ENCODE peak calls at places on chromosomes 2 and 18, in ten cellular contexts. V is cardiac muscle cell; E is lung; N is body of pancreas; P is NT2/D1; X is A549; I is heart right ventricle; Y is heart left ventricle; B is fibroblast of lung; S is CD8-positive, alpha-beta memory T cell. O is an unnamed sample.

GRCh38 chr2:190477563-190478454 is 56.7 kb downstream of the NEMP2 start:
- DNase-seq in B (no peak), N (no peak), S (no peak), I (no peak), P (no peak), Y (no peak), V (no peak), E (no peak), X (no peak), O (peak; percentile 59)

GRCh38 chr18:53567935-53568574 is 656.4 kb downstream of the MBD2 start:
- DNase-seq in Y (no peak), N (peak; percentile 18), P (peak; percentile 32), V (peak; percentile 32), S (no peak), X (peak; percentile 6), E (no peak), I (no peak), B (peak; percentile 30), O (peak; percentile 11)

GRCh38 chr2:198127627-198128026 is 323.2 kb downstream of the PLCL1 start:
- DNase-seq in S (peak; percentile 5), N (peak; percentile 48), B (peak; percentile 80), X (peak; percentile 12), I (peak; percentile 23), V (peak; percentile 66), P (peak; percentile 63), E (no peak), Y (peak; percentile 39), O (peak; percentile 62)

GRCh38 chr2:12009323-12009905 is 263.0 kb downstream of the LPIN1 start:
- DNase-seq in S (no peak), Y (no peak), B (no peak), N (no peak), E (no peak), P (no peak), V (no peak), X (no peak), I (no peak), O (no peak)

GRCh38 chr2:150013011-150013410 is 425.4 kb upstream of the MMADHC start:
- DNase-seq in B (peak; percentile 63), Y (peak; percentile 22), V (no peak), I (peak; percentile 7), E (no peak), S (no peak), X (no peak), P (no peak), N (no peak), O (no peak)

GRCh38 chr18:77461062-77461693 is 211.5 kb downstream of the GALR1 start:
- DNase-seq in I (peak; percentile 36), N (no peak), P (no peak), X (no peak), V (no peak), E (no peak), Y (peak; percentile 47), S (no peak), B (no peak), O (no peak)

GRCh38 chr18:61829108-61829507 is 63.7 kb downstream of the RNF152 start:
- DNase-seq in B (no peak), X (no peak), E (no peak), I (no peak), Y (no peak), S (no peak), P (no peak), N (no peak), V (no peak), O (peak; percentile 20)

GRCh38 chr2:7999683-8000476 is 682.0 kb upstream of the ID2 start:
- DNase-seq in E (no peak), I (no peak), X (no peak), S (no peak), P (no peak), N (no peak), Y (no peak), B (no peak), V (no peak), O (no peak)

GRCh38 chr2:215505044-215505786 is 69.3 kb upstream of the FN1 start:
- DNase-seq in N (peak; percentile 69), S (no peak), V (no peak), B (peak; percentile 55), P (no peak), I (no peak), X (no peak), Y (no peak), E (no peak), O (peak; percentile 93)

GRCh38 chr2:239113164-239113563 is 265.3 kb downstream of the TWIST2 start:
- DNase-seq in E (no peak), I (no peak), V (no peak), N (no peak), Y (no peak), P (no peak), X (no peak), B (peak; percentile 52), S (no peak), O (peak; percentile 59)

GRCh38 chr2:3097804-3098203 is 279.8 kb downstream of the EIPR1 start:
- DNase-seq in I (no peak), B (no peak), E (peak; percentile 17), X (no peak), N (no peak), S (no peak), P (no peak), V (no peak), Y (no peak), O (no peak)

GRCh38 chr2:234879671-234880455 is 72.0 kb upstream of the SH3BP4 start:
- DNase-seq in P (no peak), E (no peak), N (peak; percentile 37), X (peak; percentile 31), I (no peak), S (no peak), Y (no peak), V (no peak), B (peak; percentile 91), O (peak; percentile 70)

GRCh38 chr2:119233326-119234020 is 9.8 kb downstream of the STEAP3 start:
- DNase-seq in Y (no peak), V (no peak), N (no peak), E (no peak), S (no peak), P (no peak), B (peak; percentile 50), X (no peak), I (no peak), O (no peak)

GRCh38 chr18:77059294-77059916 is 73.2 kb downstream of the MBP start:
- DNase-seq in S (no peak), P (no peak), N (peak; percentile 57), E (no peak), X (peak; percentile 44), V (peak; percentile 50), I (no peak), B (peak; percentile 80), Y (no peak), O (peak; percentile 75)

GRCh38 chr2:70448041-70448440 is 105.6 kb downstream of the TGFA start:
- DNase-seq in B (no peak), Y (no peak), X (no peak), I (no peak), S (no peak), E (no peak), N (no peak), V (no peak), P (no peak), O (no peak)
- H3K9me3 ChIP-seq in B (no peaks in the 10 kb centered on the region), Y (no peaks in the 10 kb centered on the region), X (no peaks in the 10 kb centered on the region), I (no peaks in the 10 kb centered on the region), S (no peaks in the 10 kb centered on the region), E (no peaks in the 10 kb centered on the region), N (no peaks in the 10 kb centered on the region), V (no peaks in the 10 kb centered on the region), P (no peaks in the 10 kb centered on the region), O (no peaks in the 10 kb centered on the region)

DNA sequence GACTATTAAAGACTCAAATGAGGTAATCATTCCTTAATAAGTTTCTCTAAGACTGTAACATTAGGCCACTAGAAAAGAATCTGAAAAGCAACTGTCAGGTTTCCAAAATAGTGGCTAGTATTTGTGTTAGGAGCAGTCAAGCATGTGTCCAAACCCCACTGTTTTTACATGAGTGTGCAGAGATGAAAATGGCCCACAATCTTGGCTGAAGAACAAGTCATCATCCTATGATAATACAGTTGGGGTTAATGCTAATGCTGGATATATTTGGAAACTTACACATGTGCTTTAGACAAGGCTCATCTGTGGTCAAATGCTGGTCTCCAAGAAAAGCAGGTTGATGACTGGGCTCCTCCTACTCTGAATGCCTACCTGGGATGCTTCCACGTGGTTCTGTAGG is 73.6 kb downstream of the MAIP1 start:
- DNase-seq in S (no peak), N (no peak), E (no peak), X (no peak), V (no peak), B (peak; percentile 36), Y (no peak), P (no peak), I (no peak), O (no peak)
- H3K9me3 ChIP-seq in S (no peaks in the 10 kb centered on the region), N (no peaks in the 10 kb centered on the region), E (no peaks in the 10 kb centered on the region), X (no peaks in the 10 kb centered on the region), V (no peaks in the 10 kb centered on the region), B (no peaks in the 10 kb centered on the region), Y (no peaks in the 10 kb centered on the region), P (no peaks in the 10 kb centered on the region), I (no peaks in the 10 kb centered on the region), O (no peaks in the 10 kb centered on the region)

GRCh38 chr2:22406625-22407024 is 978.4 kb upstream of the KLHL29 start:
- DNase-seq in Y (no peak), B (no peak), N (no peak), S (no peak), P (no peak), E (no peak), X (no peak), V (no peak), I (no peak), O (no peak)

GRCh38 chr2:22397847-22398246 is 987.1 kb upstream of the KLHL29 start:
- DNase-seq in E (no peak), P (no peak), B (no peak), Y (no peak), X (no peak), V (no peak), I (no peak), N (no peak), S (no peak), O (no peak)

DNA sequence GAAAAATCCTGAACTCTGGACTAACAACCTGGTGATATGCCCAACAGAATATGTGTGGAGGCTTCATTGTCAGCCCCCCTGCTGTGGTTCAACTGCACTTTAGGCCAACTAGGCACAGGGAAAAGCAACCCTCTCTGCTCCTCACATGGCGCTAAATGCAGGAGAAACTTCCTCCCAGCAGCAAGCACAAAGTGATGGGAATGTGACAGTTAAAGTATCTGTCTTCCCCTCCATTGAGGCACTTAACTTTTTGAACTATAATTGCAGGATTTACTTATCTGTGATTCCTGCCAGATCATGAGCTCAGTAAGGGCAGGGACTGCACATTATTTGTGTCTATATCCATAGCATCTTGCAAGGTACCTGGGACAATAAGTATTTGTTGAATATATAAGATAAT is 981.2 kb upstream of the KLHL29 start:
- DNase-seq in N (no peak), V (no peak), S (no peak), X (no peak), Y (no peak), E (no peak), I (no peak), P (no peak), B (no peak), O (no peak)
- H3K9me3 ChIP-seq in N (no peaks in the 10 kb centered on the region), V (no peaks in the 10 kb centered on the region), S (no peaks in the 10 kb centered on the region), X (no peaks in the 10 kb centered on the region), Y (no peaks in the 10 kb centered on the region), E (no peaks in the 10 kb centered on the region), I (no peaks in the 10 kb centered on the region), P (no peaks in the 10 kb centered on the region), B (no peaks in the 10 kb centered on the region), O (no peaks in the 10 kb centered on the region)

DNA sequence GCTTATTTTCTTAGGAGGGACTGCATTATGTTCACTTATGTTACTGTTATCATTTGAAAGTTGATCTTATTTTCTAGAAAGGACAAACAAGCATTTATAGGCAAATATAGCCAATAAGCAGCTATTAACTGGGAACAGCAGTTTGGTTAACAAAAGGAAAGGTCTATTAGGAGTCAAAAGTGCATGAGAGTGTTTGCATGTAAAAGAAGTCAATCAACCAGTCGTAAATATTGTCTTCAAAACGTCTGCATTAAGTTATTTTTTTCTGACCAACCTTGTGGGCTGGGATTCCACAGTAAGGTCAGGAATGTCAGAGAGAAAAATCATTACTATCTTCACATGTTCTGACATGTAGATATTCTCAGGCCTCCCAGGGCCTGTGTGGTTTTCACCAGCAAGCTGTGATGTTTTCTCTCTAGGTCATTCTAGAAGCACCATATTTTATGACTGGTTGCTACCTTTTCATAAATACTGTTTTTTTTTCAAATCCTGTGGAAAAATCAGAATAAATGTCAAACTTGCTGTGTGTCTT is 922.5 kb downstream of the SUCLG1 start:
- DNase-seq in V (no peak), X (no peak), S (no peak), N (no peak), B (no peak), E (no peak), P (no peak), Y (no peak), I (no peak), O (no peak)
- H3K9me3 ChIP-seq in V (no peaks in the 10 kb centered on the region), X (peaks cover 3% of the 10 kb centered on the region), S (no peaks in the 10 kb centered on the region), N (no peaks in the 10 kb centered on the region), B (no peaks in the 10 kb centered on the region), E (no peaks in the 10 kb centered on the region), P (no peaks in the 10 kb centered on the region), Y (no peaks in the 10 kb centered on the region), I (no peaks in the 10 kb centered on the region), O (no peaks in the 10 kb centered on the region)